ENCODE peak calls at places on chromosome 11, in eight cellular contexts. One of them, this sample, is unnamed. For H3K4me1, the result is how much of the 10 kb centered on the place peaks cover.

GRCh38 chr11:74478877-74479276 is 11.5 kb upstream of the KCNE3 start:
- DNase-seq in IMR-90: no peak
- DNase-seq in body of pancreas: no peak
- DNase-seq in ovary: no peak
- DNase-seq in GM12878: no peak
- DNase-seq in stomach: no peak
- DNase-seq in Peyer's patch: no peak
- DNase-seq in H1: no peak
- DNase-seq in this sample: no peak

GRCh38 chr11:14350215-14350614 is 8.8 kb downstream of the RRAS2 start:
- DNase-seq in IMR-90: no peak
- DNase-seq in body of pancreas: no peak
- DNase-seq in ovary: no peak
- DNase-seq in GM12878: no peak
- DNase-seq in stomach: no peak
- DNase-seq in Peyer's patch: no peak
- DNase-seq in H1: no peak
- DNase-seq in this sample: no peak

GRCh38 chr11:47617417-47617809 is 23.2 kb upstream of the C1QTNF4 start:
- DNase-seq in IMR-90: peak
- DNase-seq in body of pancreas: no peak
- DNase-seq in ovary: no peak
- DNase-seq in GM12878: no peak
- DNase-seq in stomach: no peak
- DNase-seq in Peyer's patch: no peak
- DNase-seq in H1: no peak
- DNase-seq in this sample: no peak

GRCh38 chr11:20647976-20648565 is 21.3 kb upstream of the NELL1 start:
- DNase-seq in IMR-90: peak
- DNase-seq in body of pancreas: peak
- DNase-seq in ovary: no peak
- DNase-seq in GM12878: peak
- DNase-seq in stomach: peak
- DNase-seq in Peyer's patch: peak
- DNase-seq in H1: no peak
- DNase-seq in this sample: peak

GRCh38 chr11:131491503-131491902 is 121.1 kb downstream of the NTM start:
- DNase-seq in IMR-90: peak
- DNase-seq in body of pancreas: no peak
- DNase-seq in ovary: no peak
- DNase-seq in GM12878: no peak
- DNase-seq in stomach: no peak
- DNase-seq in Peyer's patch: no peak
- DNase-seq in H1: no peak
- DNase-seq in this sample: no peak

GRCh38 chr11:121543981-121544380 is 91.2 kb upstream of the SORL1-AS1 start:
- DNase-seq in IMR-90: no peak
- DNase-seq in body of pancreas: no peak
- DNase-seq in ovary: no peak
- DNase-seq in GM12878: no peak
- DNase-seq in stomach: no peak
- DNase-seq in Peyer's patch: no peak
- DNase-seq in H1: no peak
- DNase-seq in this sample: no peak

GRCh38 chr11:9687736-9688494 is 24.0 kb downstream of the SWAP70 start:
- DNase-seq in IMR-90: peak
- DNase-seq in body of pancreas: peak
- DNase-seq in ovary: no peak
- DNase-seq in GM12878: no peak
- DNase-seq in stomach: peak
- DNase-seq in Peyer's patch: no peak
- DNase-seq in H1: no peak
- DNase-seq in this sample: peak

GRCh38 chr11:74013141-74013540 is 4.3 kb upstream of the UCP3 start:
- DNase-seq in IMR-90: no peak
- DNase-seq in body of pancreas: no peak
- DNase-seq in ovary: no peak
- DNase-seq in GM12878: no peak
- DNase-seq in stomach: no peak
- DNase-seq in Peyer's patch: no peak
- DNase-seq in H1: no peak
- DNase-seq in this sample: no peak

GRCh38 chr11:20880094-20880493 is 210.7 kb downstream of the NELL1 start:
- DNase-seq in IMR-90: no peak
- DNase-seq in body of pancreas: no peak
- DNase-seq in ovary: no peak
- DNase-seq in GM12878: no peak
- DNase-seq in stomach: no peak
- DNase-seq in Peyer's patch: no peak
- DNase-seq in H1: no peak
- DNase-seq in this sample: no peak

GRCh38 chr11:10809373-10810199 is 860 bp upstream of the EIF4G2 start:
- DNase-seq in IMR-90: peak
- DNase-seq in body of pancreas: peak
- DNase-seq in ovary: no peak
- DNase-seq in GM12878: no peak
- DNase-seq in stomach: no peak
- DNase-seq in Peyer's patch: peak
- DNase-seq in H1: peak
- DNase-seq in this sample: no peak

GRCh38 chr11:130068986-130069683 is 559 bp upstream of the APLP2 start:
- DNase-seq in IMR-90: peak
- DNase-seq in body of pancreas: peak
- DNase-seq in ovary: peak
- DNase-seq in GM12878: no peak
- DNase-seq in stomach: peak
- DNase-seq in Peyer's patch: peak
- DNase-seq in H1: no peak
- DNase-seq in this sample: peak

GRCh38 chr11:12717851-12718291 is 43.6 kb downstream of the TEAD1 start:
- DNase-seq in IMR-90: no peak
- DNase-seq in body of pancreas: no peak
- DNase-seq in ovary: no peak
- DNase-seq in GM12878: peak
- DNase-seq in stomach: no peak
- DNase-seq in Peyer's patch: no peak
- DNase-seq in H1: no peak
- DNase-seq in this sample: no peak

GRCh38 chr11:13384837-13385417 is 78.1 kb downstream of the BTBD10 start:
- DNase-seq in IMR-90: peak
- DNase-seq in body of pancreas: peak
- DNase-seq in ovary: peak
- DNase-seq in GM12878: peak
- DNase-seq in stomach: no peak
- DNase-seq in Peyer's patch: no peak
- DNase-seq in H1: peak
- DNase-seq in this sample: peak

GRCh38 chr11:65419773-65420481 is 2.7 kb upstream of the NEAT1 start:
- DNase-seq in IMR-90: peak
- DNase-seq in body of pancreas: peak
- DNase-seq in ovary: peak
- DNase-seq in GM12878: no peak
- DNase-seq in stomach: peak
- DNase-seq in Peyer's patch: peak
- DNase-seq in H1: no peak
- DNase-seq in this sample: peak
- H3K4me1 ChIP-seq in IMR-90: under half
- H3K4me1 ChIP-seq in body of pancreas: half or more
- H3K4me1 ChIP-seq in ovary: under half
- H3K4me1 ChIP-seq in GM12878: half or more
- H3K4me1 ChIP-seq in stomach: half or more
- H3K4me1 ChIP-seq in Peyer's patch: under half
- H3K4me1 ChIP-seq in H1: under half
- H3K4me1 ChIP-seq in this sample: half or more

DNA sequence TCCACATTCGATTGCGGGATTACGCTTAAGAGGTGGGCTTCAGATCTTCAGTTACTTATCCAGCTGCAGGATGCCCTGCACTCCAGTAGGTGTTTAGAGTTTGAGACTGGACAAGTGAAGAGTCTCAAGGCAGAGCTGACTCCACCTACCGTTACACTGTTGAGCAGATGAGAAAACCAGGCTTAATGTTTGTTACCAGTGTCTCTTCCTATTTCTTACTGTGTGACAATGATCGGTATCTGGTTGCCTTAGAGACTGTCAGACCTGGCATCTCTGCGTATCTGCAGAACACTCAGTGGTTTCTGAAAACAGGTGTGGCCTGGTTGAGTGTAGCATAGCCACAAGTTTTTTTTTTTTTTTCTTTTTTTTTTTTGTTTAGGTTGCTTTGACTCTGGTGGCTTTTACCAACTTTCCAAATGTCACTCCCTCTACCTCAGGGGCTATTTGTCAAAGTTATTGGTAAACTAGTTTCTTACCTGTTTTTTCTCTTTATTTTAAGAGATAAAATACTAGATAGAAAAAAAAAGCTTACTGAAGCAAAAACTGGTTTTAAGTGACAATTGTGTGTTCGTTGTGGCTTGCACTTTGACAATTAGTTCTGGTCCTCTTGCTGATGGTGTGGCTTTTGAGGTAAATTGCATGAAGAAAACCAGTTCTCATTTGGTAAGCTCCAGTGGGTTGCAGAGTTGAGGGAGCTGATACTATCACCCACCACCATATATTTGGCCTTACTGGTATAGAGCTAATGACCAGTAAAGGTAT is 284.8 kb downstream of the ETS1 start:
- DNase-seq in IMR-90: no peak
- DNase-seq in body of pancreas: no peak
- DNase-seq in ovary: no peak
- DNase-seq in GM12878: peak
- DNase-seq in stomach: no peak
- DNase-seq in Peyer's patch: peak
- DNase-seq in H1: no peak
- DNase-seq in this sample: no peak
- TF ChIP-seq POLR2A in IMR-90: no peak
- TF ChIP-seq POLR2A in body of pancreas: no peak
- TF ChIP-seq POLR2A in ovary: no peak
- TF ChIP-seq POLR2A in GM12878: no peak
- TF ChIP-seq POLR2A in stomach: no peak
- TF ChIP-seq POLR2A in Peyer's patch: peak
- TF ChIP-seq POLR2A in H1: no peak
- TF ChIP-seq POLR2A in this sample: no peak

GRCh38 chr11:117874910-117875396 is 1.5 kb downstream of the FXYD6 start:
- DNase-seq in IMR-90: no peak
- DNase-seq in body of pancreas: no peak
- DNase-seq in ovary: no peak
- DNase-seq in GM12878: no peak
- DNase-seq in stomach: no peak
- DNase-seq in Peyer's patch: no peak
- DNase-seq in H1: no peak
- DNase-seq in this sample: no peak

GRCh38 chr11:117877120-117877784 is 794 bp upstream of the FXYD6 start:
- DNase-seq in IMR-90: no peak
- DNase-seq in body of pancreas: no peak
- DNase-seq in ovary: peak
- DNase-seq in GM12878: no peak
- DNase-seq in stomach: no peak
- DNase-seq in Peyer's patch: no peak
- DNase-seq in H1: no peak
- DNase-seq in this sample: no peak

GRCh38 chr11:117875397-117876048 is 935 bp downstream of the FXYD6 start:
- DNase-seq in IMR-90: no peak
- DNase-seq in body of pancreas: no peak
- DNase-seq in ovary: peak
- DNase-seq in GM12878: no peak
- DNase-seq in stomach: no peak
- DNase-seq in Peyer's patch: no peak
- DNase-seq in H1: no peak
- DNase-seq in this sample: no peak

GRCh38 chr11:117876049-117876340 is 463 bp downstream of the FXYD6 start:
- DNase-seq in IMR-90: no peak
- DNase-seq in body of pancreas: no peak
- DNase-seq in ovary: no peak
- DNase-seq in GM12878: no peak
- DNase-seq in stomach: no peak
- DNase-seq in Peyer's patch: no peak
- DNase-seq in H1: no peak
- DNase-seq in this sample: no peak

GRCh38 chr11:117876341-117877119 is at the start of gene FXYD6:
- DNase-seq in IMR-90: no peak
- DNase-seq in body of pancreas: peak
- DNase-seq in ovary: peak
- DNase-seq in GM12878: no peak
- DNase-seq in stomach: no peak
- DNase-seq in Peyer's patch: no peak
- DNase-seq in H1: no peak
- DNase-seq in this sample: peak
- H3K4me3 ChIP-seq in IMR-90: no peak
- H3K4me3 ChIP-seq in body of pancreas: no peak
- H3K4me3 ChIP-seq in ovary: peak
- H3K4me3 ChIP-seq in GM12878: no peak
- H3K4me3 ChIP-seq in stomach: peak
- H3K4me3 ChIP-seq in Peyer's patch: peak
- H3K4me3 ChIP-seq in H1: peak
- H3K4me3 ChIP-seq in this sample: peak

GRCh38 chr11:122632178-122632824 is 23.2 kb upstream of the UBASH3B start:
- DNase-seq in IMR-90: no peak
- DNase-seq in body of pancreas: no peak
- DNase-seq in ovary: no peak
- DNase-seq in GM12878: no peak
- DNase-seq in stomach: no peak
- DNase-seq in Peyer's patch: peak
- DNase-seq in H1: no peak
- DNase-seq in this sample: peak
- H3K4me1 ChIP-seq in IMR-90: under half
- H3K4me1 ChIP-seq in body of pancreas: under half
- H3K4me1 ChIP-seq in ovary: under half
- H3K4me1 ChIP-seq in GM12878: under half
- H3K4me1 ChIP-seq in stomach: under half
- H3K4me1 ChIP-seq in Peyer's patch: under half
- H3K4me1 ChIP-seq in H1: under half
- H3K4me1 ChIP-seq in this sample: under half

GRCh38 chr11:72782081-72782920 is 11.5 kb downstream of the STARD10 start:
- DNase-seq in IMR-90: no peak
- DNase-seq in body of pancreas: peak
- DNase-seq in ovary: no peak
- DNase-seq in GM12878: no peak
- DNase-seq in stomach: peak
- DNase-seq in Peyer's patch: no peak
- DNase-seq in H1: no peak
- DNase-seq in this sample: peak
- TF ChIP-seq POLR2A in IMR-90: no peak
- TF ChIP-seq POLR2A in body of pancreas: no peak
- TF ChIP-seq POLR2A in ovary: no peak
- TF ChIP-seq POLR2A in GM12878: no peak
- TF ChIP-seq POLR2A in stomach: no peak
- TF ChIP-seq POLR2A in Peyer's patch: peak
- TF ChIP-seq POLR2A in H1: no peak
- TF ChIP-seq POLR2A in this sample: no peak

GRCh38 chr11:66345316-66345649 is 379 bp upstream of the BRMS1 start:
- DNase-seq in IMR-90: no peak
- DNase-seq in body of pancreas: no peak
- DNase-seq in ovary: no peak
- DNase-seq in GM12878: no peak
- DNase-seq in stomach: no peak
- DNase-seq in Peyer's patch: no peak
- DNase-seq in H1: no peak
- DNase-seq in this sample: no peak
- H3K4me3 ChIP-seq in IMR-90: peak
- H3K4me3 ChIP-seq in body of pancreas: peak
- H3K4me3 ChIP-seq in ovary: peak
- H3K4me3 ChIP-seq in GM12878: peak
- H3K4me3 ChIP-seq in stomach: peak
- H3K4me3 ChIP-seq in Peyer's patch: peak
- H3K4me3 ChIP-seq in H1: peak
- H3K4me3 ChIP-seq in this sample: peak

This sample was measured in thyroid gland.